ENCODE peak calls at places on chromosomes 16 and 17, in four cellular contexts. Y is RPMI7951; O is HEK293T; M is activated CD4-positive, alpha-beta T cell treated with anti-CD3 and anti-CD28 coated beads, Interleukin-2, amount 50 U/mL, for 1 hour. V is an unnamed sample.

GRCh38 chr16:74608944-74609343 is 2.0 kb upstream of the GLG1 start:
- DNase-seq in M (peak), O (no peak), Y (peak), V (no peak)

GRCh38 chr17:74873874-74874614 is 1.2 kb upstream of the FDXR start:
- DNase-seq in M (no peak), O (peak), Y (peak), V (no peak)

GRCh38 chr16:10931133-10931532 is 11.1 kb downstream of the DEXI start:
- DNase-seq in O (no peak), M (no peak), Y (no peak), V (no peak)

GRCh38 chr17:67386965-67387551 is 10.0 kb downstream of the PITPNC1 start:
- DNase-seq in O (peak), M (peak), Y (peak), V (peak)

GRCh38 chr17:44911133-44912001 is 3.9 kb downstream of the GFAP start:
- DNase-seq in M (peak), O (peak), Y (no peak), V (no peak)

GRCh38 chr17:2929881-2930533 is 133.4 kb downstream of the OR1D5 start:
- DNase-seq in O (peak), M (peak), Y (peak), V (no peak)

GRCh38 chr16:75506567-75506966 is 11.3 kb upstream of the CHST6 start:
- DNase-seq in M (no peak), O (no peak), Y (peak), V (no peak)

GRCh38 chr16:65521685-65522338 is 399.9 kb upstream of the CDH11 start:
- DNase-seq in M (no peak), O (no peak), Y (peak), V (no peak)

GRCh38 chr16:60031751-60032150 is 1297.6 kb upstream of the GOT2 start:
- DNase-seq in O (no peak), Y (no peak), M (no peak), V (no peak)

GRCh38 chr17:13002761-13003453 is 14.9 kb downstream of the ELAC2 start:
- DNase-seq in M (peak), Y (peak), O (peak), V (no peak)

GRCh38 chr16:1078579-1079021 is 6.1 kb downstream of the SSTR5 start:
- DNase-seq in Y (peak), O (no peak), M (no peak), V (no peak)

GRCh38 chr16:52500963-52501362 is 46.0 kb downstream of the TOX3 start:
- DNase-seq in M (no peak), Y (no peak), O (no peak), V (no peak)

GRCh38 chr16:30888856-30889499 is 4.9 kb downstream of the BCL7C start:
- DNase-seq in O (no peak), Y (no peak), M (no peak), V (no peak)

GRCh38 chr17:80270836-80271235 is 10.2 kb downstream of the RNF213 start:
- DNase-seq in O (peak), Y (peak), M (peak), V (no peak)